ENCODE peak calls at places on chromosome 4, in seven cellular contexts. N, Y, B, A, K, W and L are unnamed samples.

GRCh38 chr4:3043272-3044020 is 30.9 kb downstream of the HTT-AS start:
- DNase-seq in N (no peak), Y (no peak), B (peak), A (no peak), K (no peak), W (no peak), L (no peak)

GRCh38 chr4:44674471-44674870 is 3.7 kb upstream of the GUF1 start:
- DNase-seq in N (no peak), Y (no peak), B (no peak), A (no peak), K (no peak), W (no peak), L (no peak)

GRCh38 chr4:116122131-116122530 is 963.2 kb downstream of the TRAM1L1 start:
- DNase-seq in N (no peak), Y (no peak), B (no peak), A (no peak), K (no peak), W (no peak), L (no peak)

GRCh38 chr4:72531322-72531721 is 37.7 kb downstream of the ADAMTS3 start:
- DNase-seq in N (no peak), Y (no peak), B (no peak), A (no peak), K (no peak), W (no peak), L (no peak)

GRCh38 chr4:15149842-15150592 is 147.7 kb downstream of the CPEB2 start:
- DNase-seq in N (peak), Y (peak), B (peak), A (peak), K (peak), W (peak), L (peak)

GRCh38 chr4:168101026-168101425 is 8.7 kb downstream of the ANXA10 start:
- DNase-seq in N (no peak), Y (no peak), B (no peak), A (no peak), K (no peak), W (no peak), L (no peak)

GRCh38 chr4:79575709-79576479 is 167.9 kb upstream of the GK2 start:
- DNase-seq in N (no peak), Y (no peak), B (no peak), A (no peak), K (no peak), W (no peak), L (no peak)

GRCh38 chr4:123640271-123640670 is 243.7 kb downstream of the SPRY1 start:
- DNase-seq in N (no peak), Y (no peak), B (no peak), A (no peak), K (no peak), W (no peak), L (no peak)

GRCh38 chr4:173490256-173490655 is 39.8 kb downstream of the HAND2 start:
- DNase-seq in N (no peak), Y (no peak), B (no peak), A (no peak), K (no peak), W (no peak), L (peak)

GRCh38 chr4:181245326-181245725 is 997.9 kb upstream of the TENM3 start:
- DNase-seq in N (no peak), Y (no peak), B (no peak), A (no peak), K (no peak), W (no peak), L (no peak)

GRCh38 chr4:946103-946450 is 13.8 kb downstream of the TMEM175 start:
- DNase-seq in N (no peak), Y (peak), B (peak), A (no peak), K (no peak), W (no peak), L (no peak)

GRCh38 chr4:89800527-89801103 is 36.3 kb downstream of the SNCA start:
- DNase-seq in N (no peak), Y (no peak), B (no peak), A (no peak), K (no peak), W (no peak), L (no peak)
- TF ChIP-seq POLR2AphosphoS5 in N (no peak), Y (no peak), B (no peak), A (no peak), K (no peak), W (no peak), L (no peak)

DNA sequence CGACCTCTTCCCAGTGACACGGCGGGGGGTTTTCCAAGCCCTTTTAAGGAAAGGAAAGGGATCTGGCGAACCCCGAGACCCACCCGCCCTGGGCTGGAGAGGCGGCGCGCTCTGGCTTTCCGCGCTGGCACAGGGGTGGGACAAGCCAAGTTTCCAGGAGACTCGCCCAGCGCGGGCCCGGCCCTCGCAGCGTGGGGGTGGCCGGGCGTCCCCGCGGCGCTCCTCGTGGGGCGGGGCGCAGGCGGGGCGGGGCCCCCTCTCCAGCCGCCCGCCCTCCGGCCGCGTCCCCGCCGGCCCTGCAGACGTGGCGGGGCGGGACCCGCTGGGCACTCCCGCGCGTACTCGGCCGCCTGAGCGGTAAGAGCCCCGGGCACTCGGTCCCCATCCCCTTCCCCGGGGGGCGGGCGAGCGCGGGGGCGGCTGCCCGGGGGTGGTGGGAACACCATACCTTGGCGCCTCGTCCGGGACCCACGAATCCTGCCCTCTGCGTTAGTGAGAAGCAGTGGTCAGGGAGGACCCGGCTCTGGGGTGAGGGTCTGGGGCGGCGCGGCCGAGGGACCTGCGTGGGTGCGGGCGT is at the start of gene FAM114A1:
- DNase-seq in N (peak), Y (peak), B (peak), A (peak), K (peak), W (no peak), L (no peak)
- TF ChIP-seq POLR2AphosphoS5 in N (peak), Y (no peak), B (peak), A (no peak), K (peak), W (peak), L (peak)

DNA sequence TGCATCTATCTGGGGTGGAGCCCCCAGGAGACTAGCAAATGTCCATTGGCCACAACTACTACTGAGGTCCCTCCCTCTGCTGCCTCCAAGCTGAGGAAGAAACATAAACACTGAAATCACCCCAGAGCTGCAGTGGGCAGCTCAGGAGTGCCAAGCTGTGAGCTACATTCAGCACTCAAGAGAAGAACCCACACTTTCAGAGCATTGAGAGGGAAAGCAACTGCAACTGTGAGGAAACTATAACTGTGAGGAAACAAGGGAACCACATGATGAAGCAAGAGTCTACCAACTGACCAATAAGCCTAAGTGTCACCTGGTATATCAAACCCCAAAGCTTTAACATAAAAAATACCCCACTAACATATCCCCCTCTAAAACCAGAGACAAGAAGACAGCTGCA is 373.5 kb upstream of the TACR3 start:
- DNase-seq in N (no peak), Y (no peak), B (no peak), A (no peak), K (no peak), W (no peak), L (no peak)
- TF ChIP-seq POLR2AphosphoS5 in N (no peak), Y (no peak), B (no peak), A (no peak), K (no peak), W (no peak), L (no peak)

GRCh38 chr4:26861434-26862186 is 969 bp downstream of the STIM2 start:
- DNase-seq in N (peak), Y (peak), B (peak), A (peak), K (peak), W (no peak), L (no peak)
- TF ChIP-seq POLR2AphosphoS5 in N (no peak), Y (no peak), B (peak), A (no peak), K (no peak), W (no peak), L (peak)